ENCODE peak calls at places on chromosomes 3 and 15, in four cellular contexts. Y, D, Q and V are unnamed samples. For H3K27me3, the result is how much of the 10 kb centered on the place peaks cover.

GRCh38 chr15:63015618-63016017 is 26.9 kb upstream of the TPM1 start:
- DNase-seq in Y (no peak), D (peak), Q (peak), V (no peak)

GRCh38 chr3:146715176-146715575 is 110.0 kb upstream of the PLSCR5 start:
- DNase-seq in Q (peak), Y (no peak), D (no peak), V (no peak)

GRCh38 chr3:127618891-127619290 is 10.1 kb upstream of the PODXL2 start:
- DNase-seq in D (no peak), Q (no peak), Y (no peak), V (no peak)

GRCh38 chr3:45486136-45486535 is 97.8 kb downstream of the LARS2 start:
- DNase-seq in D (no peak), Y (no peak), Q (peak), V (no peak)

GRCh38 chr15:71295242-71296031 is 180.2 kb downstream of the THSD4 start:
- DNase-seq in Q (peak), D (no peak), Y (no peak), V (no peak)

GRCh38 chr3:39383913-39384664 is 919 bp downstream of the SLC25A38 start:
- DNase-seq in Y (peak), D (peak), Q (peak), V (peak)

GRCh38 chr3:37182816-37183215 is 8.4 kb upstream of the LRRFIP2 start:
- DNase-seq in D (no peak), Q (no peak), Y (no peak), V (no peak)

GRCh38 chr3:160343132-160343531 is 55.9 kb downstream of the IFT80 start:
- DNase-seq in Q (peak), Y (peak), D (no peak), V (no peak)

GRCh38 chr3:57570051-57570450 is 14.0 kb downstream of the PDE12 start:
- DNase-seq in D (no peak), Y (no peak), Q (no peak), V (no peak)

GRCh38 chr3:24037971-24038370 is 92.9 kb downstream of the NR1D2 start:
- DNase-seq in Q (no peak), D (no peak), Y (no peak), V (no peak)

GRCh38 chr15:70245932-70246622 is 148.4 kb upstream of the TLE3 start:
- DNase-seq in Q (peak), D (no peak), Y (no peak), V (no peak)

GRCh38 chr15:38455096-38455495 is 1.2 kb downstream of the FAM98B start:
- DNase-seq in Y (no peak), Q (no peak), D (no peak), V (no peak)

GRCh38 chr3:17535173-17535730 is 207.2 kb downstream of the TBC1D5 start:
- DNase-seq in D (no peak), Y (no peak), Q (no peak), V (no peak)

GRCh38 chr15:80339601-80340000 is 64.6 kb upstream of the ARNT2 start:
- DNase-seq in Q (no peak), Y (no peak), D (no peak), V (no peak)
- H3K27me3 ChIP-seq in Q (under half), Y (under half), D (under half), V (under half)

GRCh38 chr3:131228522-131228921 is 153.1 kb upstream of the NUDT16 start:
- DNase-seq in Y (no peak), D (no peak), Q (no peak), V (no peak)
- H3K27me3 ChIP-seq in Y (under half), D (under half), Q (under half), V (under half)

GRCh38 chr15:89364341-89364740 is 29.7 kb upstream of the POLG start:
- DNase-seq in Y (no peak), D (no peak), Q (no peak), V (no peak)

GRCh38 chr15:89363133-89363532 is 28.5 kb upstream of the POLG start:
- DNase-seq in Y (no peak), Q (no peak), D (no peak), V (no peak)

GRCh38 chr15:89364741-89365450 is 30.3 kb upstream of the POLG start:
- DNase-seq in Y (no peak), Q (no peak), D (no peak), V (no peak)

GRCh38 chr15:89362203-89363101 is 27.8 kb upstream of the POLG start:
- DNase-seq in Q (no peak), Y (no peak), D (no peak), V (peak)

GRCh38 chr15:89363770-89364169 is 29.1 kb upstream of the POLG start:
- DNase-seq in Y (no peak), D (no peak), Q (no peak), V (peak)
- H3K27me3 ChIP-seq in Y (under half), D (under half), Q (half or more), V (under half)

GRCh38 chr15:78100886-78101285 is 8.5 kb downstream of the SH2D7 start:
- DNase-seq in Y (no peak), D (no peak), Q (no peak), V (no peak)

GRCh38 chr15:78093242-78094020 is 1.1 kb downstream of the SH2D7 start:
- DNase-seq in D (no peak), Q (peak), Y (no peak), V (no peak)

GRCh38 chr15:78098131-78098755 is 5.9 kb downstream of the SH2D7 start:
- DNase-seq in D (no peak), Y (no peak), Q (no peak), V (no peak)

GRCh38 chr15:78101423-78102105 is 9.2 kb downstream of the SH2D7 start:
- DNase-seq in Y (no peak), D (no peak), Q (no peak), V (no peak)

GRCh38 chr15:78097667-78098066 is 5.3 kb downstream of the SH2D7 start:
- DNase-seq in Y (no peak), Q (no peak), D (no peak), V (no peak)
- H3K27me3 ChIP-seq in Y (under half), Q (under half), D (under half), V (under half)

GRCh38 chr15:96415513-96416217 is 85.2 kb downstream of the NR2F2 start:
- DNase-seq in Q (no peak), Y (no peak), D (no peak), V (no peak)
- H3K27me3 ChIP-seq in Q (half or more), Y (under half), D (under half), V (half or more)

GRCh38 chr3:172126741-172127140 is 87.4 kb downstream of the FNDC3B start:
- DNase-seq in Y (no peak), Q (peak), D (no peak), V (no peak)
- H3K27me3 ChIP-seq in Y (under half), Q (under half), D (under half), V (under half)